ENCODE peak calls at places on chromosome 6, in five cellular contexts. S is fibroblast of lung, Y is ovary, X is A549, B is endothelial cell of umbilical vein. H is an unnamed sample.

GRCh38 chr6:142735182-142735581 is 209.8 kb downstream of the HIVEP2 start:
- DNase-seq in S (peak), Y (no peak), X (no peak), B (peak), H (no peak)

GRCh38 chr6:20569000-20569610 is 34.8 kb downstream of the CDKAL1 start:
- DNase-seq in S (no peak), Y (no peak), X (no peak), B (no peak), H (no peak)

GRCh38 chr6:170057961-170058877 is 232.7 kb downstream of the DLL1 start:
- DNase-seq in S (no peak), Y (peak), X (no peak), B (no peak), H (no peak)

GRCh38 chr6:163123098-163123497 is 291.4 kb upstream of the QKI start:
- DNase-seq in S (no peak), Y (no peak), X (no peak), B (no peak), H (peak)

GRCh38 chr6:91926827-91927226 is 1340.0 kb upstream of the MAP3K7 start:
- DNase-seq in S (no peak), Y (no peak), X (no peak), B (no peak), H (no peak)

GRCh38 chr6:26270903-26271639 is 93.9 kb upstream of the BTN3A2 start:
- DNase-seq in S (peak), Y (peak), X (no peak), B (peak), H (no peak)

GRCh38 chr6:159929819-159930218 is 39.0 kb downstream of the MAS1 start:
- DNase-seq in S (no peak), Y (peak), X (no peak), B (peak), H (no peak)

GRCh38 chr6:16331328-16332174 is 93.2 kb downstream of the GMPR start:
- DNase-seq in S (peak), Y (peak), X (peak), B (peak), H (no peak)

GRCh38 chr6:67630146-67630545 is 1004.9 kb upstream of the ADGRB3 start:
- DNase-seq in S (peak), Y (no peak), X (no peak), B (peak), H (no peak)

GRCh38 chr6:45727824-45728449 is 287.7 kb downstream of the CLIC5 start:
- DNase-seq in S (no peak), Y (no peak), X (no peak), B (no peak), H (no peak)

GRCh38 chr6:40036186-40036585 is 101.9 kb upstream of the MOCS1 start:
- DNase-seq in S (no peak), Y (no peak), X (no peak), B (no peak), H (no peak)

GRCh38 chr6:108156938-108157233 is 8.9 kb upstream of the NR2E1 start:
- DNase-seq in S (no peak), Y (no peak), X (no peak), B (no peak), H (no peak)

GRCh38 chr6:25302677-25303128 is 23.5 kb downstream of the CARMIL1 start:
- DNase-seq in S (peak), Y (no peak), X (peak), B (no peak), H (no peak)

GRCh38 chr6:90534337-90535025 is 52.4 kb downstream of the MAP3K7 start:
- DNase-seq in S (no peak), Y (no peak), X (no peak), B (no peak), H (no peak)

GRCh38 chr6:119428647-119429046 is 79.1 kb upstream of the MAN1A1 start:
- DNase-seq in S (no peak), Y (no peak), X (no peak), B (no peak), H (no peak)

GRCh38 chr6:158026901-158027589 is 45.4 kb downstream of the SYNJ2 start:
- DNase-seq in S (no peak), Y (no peak), X (no peak), B (no peak), H (no peak)

GRCh38 chr6:33633462-33634158 is 12.5 kb downstream of the ITPR3 start:
- DNase-seq in S (peak), Y (peak), X (peak), B (peak), H (no peak)

GRCh38 chr6:148324297-148325007 is 18.2 kb upstream of the SASH1 start:
- DNase-seq in S (no peak), Y (no peak), X (no peak), B (peak), H (no peak)

GRCh38 chr6:119307041-119307440 is 42.5 kb downstream of the MAN1A1 start:
- DNase-seq in S (no peak), Y (no peak), X (no peak), B (no peak), H (no peak)

GRCh38 chr6:127855542-127856159 is 45.2 kb downstream of the THEMIS start:
- DNase-seq in S (peak), Y (no peak), X (no peak), B (peak), H (no peak)

GRCh38 chr6:128512296-128512695 is 8.1 kb downstream of the PTPRK start:
- DNase-seq in S (no peak), Y (no peak), X (no peak), B (no peak), H (no peak)

GRCh38 chr6:163180874-163181541 is 233.5 kb upstream of the QKI start:
- DNase-seq in S (peak), Y (peak), X (peak), B (peak), H (peak)

GRCh38 chr6:150334790-150335783 is 33.7 kb upstream of the IYD start:
- DNase-seq in S (peak), Y (no peak), X (peak), B (peak), H (peak)

GRCh38 chr6:4522453-4522852 is 253.8 kb upstream of the CDYL start:
- DNase-seq in S (no peak), Y (no peak), X (no peak), B (no peak), H (no peak)

DNA sequence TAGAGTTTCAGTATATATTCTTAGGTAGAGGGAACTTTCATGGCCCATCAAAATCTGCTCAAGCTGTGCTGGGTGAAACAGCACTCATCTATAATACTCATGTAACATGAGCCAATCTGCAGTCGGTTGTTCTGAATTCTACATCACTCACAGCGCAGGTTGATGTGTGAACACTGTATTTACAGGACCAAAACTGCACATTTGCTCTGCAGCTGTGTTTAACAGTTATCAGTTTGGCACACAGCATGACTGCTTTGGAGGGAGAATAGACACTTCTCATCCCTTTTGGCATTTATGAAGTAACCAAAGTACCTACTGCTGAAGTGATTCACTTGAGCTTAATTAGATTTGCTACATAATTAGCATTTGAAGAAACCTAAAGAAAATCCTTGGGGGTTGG is 225.1 kb downstream of the BCKDHB start:
- DNase-seq in S (no peak), Y (no peak), X (no peak), B (no peak), H (no peak)
- H3K4me3 ChIP-seq in S (no peak), Y (no peak), X (no peak), B (no peak), H (no peak)

GRCh38 chr6:75491302-75491701 is 2.3 kb downstream of the FILIP1 start:
- DNase-seq in S (no peak), Y (no peak), X (no peak), B (no peak), H (no peak)

GRCh38 chr6:75494290-75494689 is 690 bp upstream of the FILIP1 start:
- DNase-seq in S (no peak), Y (no peak), X (no peak), B (no peak), H (no peak)

GRCh38 chr6:75489025-75489424 is 4.6 kb downstream of the FILIP1 start:
- DNase-seq in S (peak), Y (no peak), X (no peak), B (peak), H (no peak)

GRCh38 chr6:75492769-75493168 is 831 bp downstream of the FILIP1 start:
- DNase-seq in S (no peak), Y (no peak), X (no peak), B (no peak), H (no peak)

GRCh38 chr6:75493400-75494064 is at the start of gene FILIP1:
- DNase-seq in S (peak), Y (peak), X (no peak), B (no peak), H (no peak)
- H3K4me3 ChIP-seq in S (peak), Y (peak), X (peak), B (no peak), H (no peak)

DNA sequence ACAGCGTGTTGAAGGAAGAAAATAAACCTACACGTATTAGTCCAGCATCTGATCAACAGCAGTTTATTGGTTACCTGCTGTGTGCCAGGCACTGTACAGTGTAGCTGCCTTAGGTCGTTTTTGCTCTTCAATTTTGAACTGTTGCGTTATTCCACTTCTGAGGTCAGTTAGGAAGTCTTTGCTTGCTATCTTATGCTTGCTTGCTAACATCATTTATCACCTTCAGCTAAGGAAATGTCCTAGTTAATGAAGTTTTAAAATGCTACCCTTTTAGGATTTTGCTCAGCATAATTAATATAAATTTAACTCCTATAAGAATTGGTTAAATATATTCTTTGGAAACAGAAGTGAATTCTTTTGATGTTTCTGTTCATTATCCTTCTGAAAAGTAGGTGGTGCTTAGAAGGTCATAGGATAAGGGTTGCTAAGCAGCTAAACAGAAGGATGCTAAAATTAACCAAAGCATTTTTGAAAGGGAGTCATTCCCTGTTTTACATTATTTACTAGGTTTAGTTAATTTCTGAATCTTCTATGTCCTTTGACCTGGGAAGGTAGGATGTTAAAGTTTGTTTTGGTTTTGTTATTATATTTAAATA is 3.4 kb downstream of the RREB1 start:
- DNase-seq in S (no peak), Y (no peak), X (no peak), B (no peak), H (no peak)
- H3K4me3 ChIP-seq in S (no peak), Y (no peak), X (no peak), B (no peak), H (no peak)

GRCh38 chr6:166640342-166641043 is 13.4 kb upstream of the RPS6KA2 start:
- DNase-seq in S (no peak), Y (peak), X (no peak), B (peak), H (no peak)
- H3K4me3 ChIP-seq in S (peak), Y (no peak), X (no peak), B (peak), H (no peak)

GRCh38 chr6:29839917-29840316 is 12.3 kb downstream of the HLA-G start:
- DNase-seq in S (no peak), Y (no peak), X (no peak), B (no peak), H (no peak)

GRCh38 chr6:29845405-29846006 is 17.9 kb downstream of the HLA-G start:
- DNase-seq in S (no peak), Y (no peak), X (no peak), B (no peak), H (no peak)

GRCh38 chr6:29841030-29841429 is 13.4 kb downstream of the HLA-G start:
- DNase-seq in S (no peak), Y (no peak), X (no peak), B (no peak), H (no peak)
- H3K4me3 ChIP-seq in S (no peak), Y (no peak), X (no peak), B (no peak), H (no peak)

DNA sequence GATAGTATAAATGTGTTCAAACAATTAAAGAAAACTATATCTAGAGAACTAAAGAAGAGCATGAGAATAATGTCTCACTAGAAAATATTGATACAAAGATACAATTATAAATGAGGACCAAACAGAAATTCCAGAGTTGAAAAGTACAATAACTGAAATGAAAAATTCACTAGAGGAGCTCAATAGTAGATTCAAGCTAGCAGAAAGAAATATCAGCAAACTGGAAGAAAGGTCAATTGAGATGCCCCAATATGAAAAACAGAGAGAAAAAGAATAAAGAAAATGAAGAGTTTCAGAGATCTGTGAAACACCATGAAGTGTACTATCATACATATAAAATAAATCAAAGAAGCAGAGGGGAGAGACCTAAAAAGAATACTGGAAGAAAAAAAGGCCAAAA is 18.0 kb upstream of the BRPF3 start:
- DNase-seq in S (no peak), Y (no peak), X (no peak), B (no peak), H (no peak)
- H3K4me3 ChIP-seq in S (no peak), Y (no peak), X (no peak), B (no peak), H (no peak)

GRCh38 chr6:85912582-85912981 is 269.9 kb upstream of the SYNCRIP start:
- DNase-seq in S (no peak), Y (no peak), X (no peak), B (no peak), H (no peak)

GRCh38 chr6:85923013-85923430 is 280.3 kb upstream of the SYNCRIP start:
- DNase-seq in S (peak), Y (peak), X (peak), B (peak), H (peak)

GRCh38 chr6:85920782-85921181 is 278.1 kb upstream of the SYNCRIP start:
- DNase-seq in S (no peak), Y (no peak), X (no peak), B (no peak), H (no peak)

DNA sequence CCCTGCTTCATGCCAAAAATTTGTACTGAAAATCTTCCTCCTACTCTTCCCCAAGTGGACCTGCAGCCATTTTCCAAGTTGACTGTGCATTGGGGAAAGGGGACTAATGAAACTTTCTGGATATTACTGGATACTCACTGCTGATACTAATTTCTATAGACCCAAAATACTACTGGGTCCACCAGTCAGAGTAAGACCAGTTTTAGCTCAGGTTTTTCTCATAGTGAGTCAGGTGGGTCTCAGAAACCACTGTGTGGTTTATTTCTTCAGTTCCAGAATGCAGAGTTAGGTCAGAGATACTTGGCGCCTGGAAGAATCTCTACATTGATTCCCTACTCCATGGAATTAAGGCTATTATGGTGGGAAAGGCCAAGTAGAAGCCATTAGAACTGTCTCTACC is 274.8 kb upstream of the SYNCRIP start:
- DNase-seq in S (no peak), Y (no peak), X (no peak), B (no peak), H (no peak)
- H3K4me3 ChIP-seq in S (no peak), Y (no peak), X (no peak), B (no peak), H (no peak)

DNA sequence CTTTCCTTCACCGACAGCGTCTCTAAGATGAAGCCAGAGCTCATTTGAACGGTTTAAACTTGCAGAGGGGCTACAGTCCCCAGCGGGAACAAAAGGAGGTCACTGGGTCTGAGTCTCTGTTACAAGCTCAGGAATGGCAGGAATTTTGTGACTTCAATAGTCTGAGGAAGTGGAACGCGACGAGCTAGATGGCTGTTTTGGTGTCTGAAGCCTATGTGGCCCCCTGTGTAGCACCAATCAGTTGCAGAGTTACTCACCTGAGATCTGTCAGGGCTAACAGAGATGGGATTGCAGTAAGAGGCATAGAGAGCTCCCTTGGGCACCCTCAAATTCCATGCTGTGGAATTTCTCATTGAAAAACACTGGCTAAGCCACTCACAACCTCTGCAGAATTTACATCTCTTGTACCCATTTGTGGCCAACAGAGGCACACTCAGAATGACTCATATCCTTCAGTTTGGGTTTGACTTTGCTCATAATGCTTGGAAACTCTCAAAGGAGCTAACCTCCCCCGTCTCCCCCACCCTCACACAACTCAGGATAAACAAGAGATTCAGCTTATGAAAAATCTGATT is 7.1 kb upstream of the TCP11 start:
- DNase-seq in S (peak), Y (no peak), X (no peak), B (peak), H (peak)
- H3K4me3 ChIP-seq in S (no peak), Y (no peak), X (no peak), B (no peak), H (no peak)

DNA sequence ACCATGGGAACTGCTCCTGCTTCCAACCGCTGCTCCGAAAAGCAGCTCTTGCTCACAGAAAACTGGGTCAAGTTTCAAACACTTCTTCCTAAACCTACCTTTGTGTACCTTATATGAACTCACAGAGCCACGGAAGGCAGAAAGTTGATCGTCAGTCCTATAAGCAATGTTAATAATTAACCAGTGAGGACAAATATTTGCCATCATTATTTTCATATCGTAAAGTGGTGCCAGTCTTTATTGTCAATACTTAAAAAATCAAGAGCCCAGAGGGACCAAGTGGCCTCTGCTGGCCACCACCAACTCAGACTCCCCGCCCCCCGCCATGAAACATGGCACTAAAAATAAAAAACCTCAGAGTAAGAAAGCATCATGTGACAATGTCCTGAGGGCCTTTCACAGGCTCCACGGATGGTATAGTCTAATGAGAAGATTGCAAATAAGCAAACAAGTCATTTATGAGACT is 9.1 kb upstream of the PBOV1 start:
- DNase-seq in S (no peak), Y (no peak), X (no peak), B (no peak), H (no peak)
- H3K4me3 ChIP-seq in S (no peak), Y (no peak), X (no peak), B (no peak), H (no peak)

DNA sequence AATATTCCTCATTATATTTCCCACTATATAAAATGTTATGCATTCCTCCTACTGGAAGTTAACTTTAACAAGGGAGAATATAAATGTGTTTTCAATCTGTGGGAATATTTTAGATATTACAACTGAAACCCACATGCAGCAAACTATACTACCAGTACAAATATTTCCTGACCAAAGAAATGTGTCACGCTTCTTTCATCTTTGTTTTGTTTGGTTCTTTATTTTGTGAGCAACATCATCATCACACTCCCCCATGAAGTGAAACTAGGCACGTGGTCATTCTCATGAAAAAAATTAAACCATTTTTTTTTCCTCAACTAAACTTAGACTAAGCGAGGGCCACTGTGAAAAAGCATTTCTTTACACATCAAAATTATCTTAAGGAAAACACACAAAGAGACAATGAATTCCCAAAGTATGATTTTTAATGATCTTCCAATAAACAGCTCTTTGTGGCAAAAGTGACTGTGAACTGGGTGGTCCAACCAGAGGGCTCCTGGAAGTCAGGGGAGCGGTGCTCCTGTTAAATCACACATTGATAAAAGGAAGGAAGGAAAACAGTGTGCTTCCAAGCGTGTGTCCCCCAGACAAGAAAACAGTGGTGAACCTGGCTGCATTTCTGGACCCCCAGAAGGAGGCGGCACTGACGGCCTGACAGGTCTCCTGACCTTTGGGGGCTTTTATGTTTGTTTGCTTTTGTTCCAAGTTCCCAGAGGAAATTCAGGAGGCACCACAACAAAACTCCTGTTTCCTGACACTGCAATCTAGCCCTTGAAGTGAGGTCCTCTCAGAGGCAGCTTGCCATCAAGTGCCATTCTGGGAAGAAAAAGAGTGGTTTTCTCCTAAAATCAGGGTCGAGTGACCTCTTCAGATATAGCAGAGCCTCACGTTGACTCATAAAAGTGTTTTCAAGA is 166.8 kb upstream of the FOXQ1 start:
- DNase-seq in S (peak), Y (no peak), X (no peak), B (no peak), H (no peak)
- H3K4me3 ChIP-seq in S (no peak), Y (no peak), X (no peak), B (no peak), H (no peak)

H was measured in NT2/D1.